ENCODE peak calls at places on chromosome 13, in eight cellular contexts. R is psoas muscle; V is pancreas; F is effector memory CD4-positive, alpha-beta T cell; A is IMR-90; N is fibroblast of lung; P is body of pancreas; H is heart left ventricle. W is an unnamed sample.

GRCh38 chr13:38202730-38203129 is 146.9 kb upstream of the UFM1 start:
- DNase-seq in A (peak; percentile 2), F (no peak), R (no peak), V (no peak), N (peak; percentile 89), P (no peak), H (no peak), W (no peak)

GRCh38 chr13:59103004-59103768 is 1060.5 kb downstream of the DIAPH3 start:
- DNase-seq in F (no peak), N (peak; percentile 86), A (peak; percentile 77), P (no peak), R (no peak), V (no peak), H (no peak), W (no peak)

GRCh38 chr13:78607409-78608253 is 4.3 kb upstream of the POU4F1 start:
- DNase-seq in A (no peak), P (no peak), R (no peak), F (no peak), H (no peak), N (no peak), V (no peak), W (no peak)

GRCh38 chr13:42048625-42049453 is at the start of gene DGKH:
- DNase-seq in H (peak; percentile 89), V (peak; percentile 92), P (peak; percentile 81), F (peak; percentile 57), A (peak; percentile 78), N (peak; percentile 77), R (peak; percentile 84), W (peak; percentile 87)

GRCh38 chr13:29993716-29994488 is 143.5 kb upstream of the UBL3 start:
- DNase-seq in R (no peak), H (no peak), N (peak; percentile 76), F (no peak), V (no peak), A (peak; percentile 90), P (no peak), W (no peak)

GRCh38 chr13:66933994-66934393 is 296.1 kb downstream of the PCDH9 start:
- DNase-seq in P (no peak), N (peak; percentile 96), R (no peak), H (no peak), F (no peak), A (peak; percentile 90), V (no peak), W (no peak)

GRCh38 chr13:101875717-101876393 is 423.4 kb downstream of the ITGBL1 start:
- DNase-seq in H (no peak), A (peak; percentile 55), V (no peak), F (no peak), R (no peak), P (no peak), N (peak; percentile 89), W (no peak)

GRCh38 chr13:32986552-32986951 is 29.7 kb upstream of the KL start:
- DNase-seq in V (no peak), F (no peak), N (peak; percentile 5), R (no peak), A (no peak), H (no peak), P (no peak), W (no peak)

GRCh38 chr13:37526710-37527446 is 71.7 kb downstream of the POSTN start:
- DNase-seq in V (no peak), A (no peak), H (no peak), R (no peak), F (no peak), N (peak; percentile 81), P (no peak), W (peak; percentile 40)

GRCh38 chr13:33087091-33087490 is 70.9 kb downstream of the KL start:
- DNase-seq in R (no peak), V (no peak), P (no peak), A (no peak), N (peak; percentile 69), F (no peak), H (no peak), W (no peak)

GRCh38 chr13:21055511-21056045 is 5.8 kb downstream of the LATS2 start:
- DNase-seq in R (no peak), A (no peak), N (no peak), V (no peak), P (no peak), H (no peak), F (no peak), W (no peak)

GRCh38 chr13:40496035-40496810 is 170.2 kb downstream of the FOXO1 start:
- DNase-seq in N (peak; percentile 79), A (no peak), F (no peak), R (no peak), H (no peak), P (no peak), V (no peak), W (no peak)

GRCh38 chr13:26508885-26509284 is 48.6 kb upstream of the WASF3 start:
- DNase-seq in N (peak; percentile 59), A (peak; percentile 95), R (peak; percentile 90), V (no peak), F (no peak), P (peak; percentile 44), H (peak; percentile 83), W (peak; percentile 79)

GRCh38 chr13:24802074-24802473 is 38.1 kb downstream of the RNF17 start:
- DNase-seq in F (no peak), N (peak; percentile 4), H (no peak), V (no peak), A (no peak), P (no peak), R (no peak), W (no peak)

GRCh38 chr13:100533588-100534041 is 55.0 kb downstream of the GGACT start:
- DNase-seq in V (no peak), P (peak; percentile 83), N (no peak), A (no peak), H (no peak), F (no peak), R (no peak), W (no peak)
- H3K4me1 ChIP-seq in V (peaks cover 25% of the 10 kb centered on the region), P (peaks cover 57% of the 10 kb centered on the region), N (no peaks in the 10 kb centered on the region), A (peaks cover 2% of the 10 kb centered on the region), H (no peaks in the 10 kb centered on the region), F (peaks cover 9% of the 10 kb centered on the region), R (no peaks in the 10 kb centered on the region), W (peaks cover 3% of the 10 kb centered on the region)

DNA sequence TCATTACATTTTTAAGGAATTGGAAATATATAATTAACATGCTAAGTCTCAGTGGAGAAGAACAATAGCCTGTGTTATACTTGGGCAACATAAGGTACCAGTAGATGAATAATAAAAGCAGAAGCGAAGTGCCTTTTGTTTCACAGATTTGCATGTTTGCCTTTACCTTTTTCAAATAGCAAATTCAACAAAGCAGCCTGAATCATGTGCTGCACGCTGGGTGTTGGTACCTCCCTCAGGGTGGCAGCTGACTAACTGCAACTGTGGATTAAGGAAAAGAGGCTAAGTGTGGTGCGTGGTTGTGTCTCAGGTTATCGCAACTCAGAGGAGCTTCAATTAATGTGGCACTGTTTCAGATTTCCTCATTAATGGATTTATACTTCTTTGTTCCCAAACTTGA is 189.0 kb downstream of the LMO7 start:
- DNase-seq in N (no peak), V (no peak), F (no peak), P (no peak), R (no peak), H (no peak), A (no peak), W (no peak)
- H3K36me3 ChIP-seq in N (peaks cover 6% of the 10 kb centered on the region), V (peaks cover 2% of the 10 kb centered on the region), F (peaks cover 5% of the 10 kb centered on the region), P (no peaks in the 10 kb centered on the region), R (peaks cover 5% of the 10 kb centered on the region), H (peaks cover 70% of the 10 kb centered on the region), A (peaks cover 28% of the 10 kb centered on the region), W (peaks cover 53% of the 10 kb centered on the region)

GRCh38 chr13:50152655-50153309 is 137.5 kb downstream of the KCNRG start:
- DNase-seq in P (no peak), V (no peak), F (no peak), N (no peak), H (no peak), A (no peak), R (no peak), W (no peak)
- H3K27ac ChIP-seq in P (no peak overlapping the region), V (no peak overlapping the region), F (no peak overlapping the region), N (no peak overlapping the region), H (no peak overlapping the region), A (no peak overlapping the region), R (no peak overlapping the region), W (peak overlapping the region; percentile 11)

GRCh38 chr13:109758937-109759480 is 27.4 kb downstream of the IRS2 start:
- DNase-seq in A (no peak), R (no peak), N (no peak), H (no peak), V (no peak), P (no peak), F (no peak), W (no peak)

GRCh38 chr13:109755551-109755950 is 30.8 kb downstream of the IRS2 start:
- DNase-seq in F (no peak), A (no peak), R (no peak), N (no peak), V (no peak), P (no peak), H (no peak), W (no peak)

GRCh38 chr13:109759609-109760008 is 26.8 kb downstream of the IRS2 start:
- DNase-seq in V (no peak), P (no peak), H (no peak), A (no peak), R (no peak), N (no peak), F (no peak), W (no peak)

GRCh38 chr13:109755997-109756396 is 30.4 kb downstream of the IRS2 start:
- DNase-seq in H (no peak), P (no peak), V (no peak), N (no peak), A (no peak), F (no peak), R (no peak), W (no peak)

DNA sequence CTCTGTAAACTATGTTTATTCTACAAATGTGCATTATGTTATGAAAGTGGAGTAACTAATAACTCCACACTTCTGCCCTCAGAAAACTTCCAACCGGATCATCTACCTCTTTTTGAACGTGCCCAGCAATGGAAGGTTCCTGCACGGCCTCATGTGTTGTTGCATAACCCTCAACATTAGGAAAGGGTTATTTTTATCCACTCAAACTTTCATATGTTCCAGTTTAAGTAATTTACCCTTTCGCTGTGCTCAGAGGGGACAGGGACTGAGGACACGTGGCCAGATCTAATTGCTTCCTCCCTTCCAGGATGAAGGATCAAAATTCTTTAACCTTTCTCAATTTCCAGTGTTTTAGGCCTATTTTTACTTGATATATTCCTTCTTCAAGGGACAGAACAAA is 29.6 kb downstream of the IRS2 start:
- DNase-seq in R (no peak), A (no peak), N (no peak), F (no peak), P (no peak), H (no peak), V (no peak), W (no peak)
- H3K4me1 ChIP-seq in R (peaks cover 16% of the 10 kb centered on the region), A (no peaks in the 10 kb centered on the region), N (no peaks in the 10 kb centered on the region), F (no peaks in the 10 kb centered on the region), P (no peaks in the 10 kb centered on the region), H (peaks cover 6% of the 10 kb centered on the region), V (no peaks in the 10 kb centered on the region), W (peaks cover 13% of the 10 kb centered on the region)